ENCODE peak calls at places on chromosome X, in seven cellular contexts. A is neural crest cell, Y is fibroblast of mammary gland, K is progenitor cell of endocrine pancreas, T is foreskin keratinocyte, O is astrocyte of the spinal cord, W is coronary artery. B is an unnamed sample.

GRCh38 chrX:10023821-10024220 is 56.7 kb downstream of the CLDN34 start:
- DNase-seq in Y (no peak), W (no peak), K (no peak), T (no peak), A (no peak), O (no peak), B (no peak)

GRCh38 chrX:16239211-16239610 is 71.9 kb downstream of the MAGEB17 start:
- DNase-seq in W (no peak), Y (peak; percentile 76), O (peak; percentile 87), A (no peak), K (no peak), T (peak; percentile 73), B (no peak)

GRCh38 chrX:47143894-47144625 is 442 bp downstream of the NDUFB11 start:
- DNase-seq in O (peak; percentile 3), W (peak; percentile 79), A (no peak), Y (peak; percentile 33), T (peak; percentile 15), K (no peak), B (no peak)

GRCh38 chrX:147891886-147892285 is 19.8 kb upstream of the FMR1 start:
- DNase-seq in O (peak; percentile 3), W (no peak), Y (peak; percentile 48), A (no peak), T (no peak), K (no peak), B (no peak)

GRCh38 chrX:109774706-109775105 is 41.6 kb upstream of the ACSL4 start:
- DNase-seq in W (no peak), Y (peak; percentile 90), T (no peak), A (no peak), K (no peak), O (peak; percentile 33), B (no peak)

GRCh38 chrX:21725498-21725897 is 32.4 kb downstream of the SMPX start:
- DNase-seq in W (no peak), T (peak; percentile 9), O (peak; percentile 33), A (no peak), K (no peak), Y (peak; percentile 64), B (no peak)

GRCh38 chrX:150683536-150684146 is 9.6 kb upstream of the MTMR1 start:
- DNase-seq in T (no peak), W (no peak), K (no peak), A (no peak), Y (peak; percentile 51), O (peak; percentile 12), B (no peak)

GRCh38 chrX:42098897-42099296 is 175.5 kb upstream of the CASK start:
- DNase-seq in T (no peak), A (no peak), W (no peak), K (no peak), O (no peak), Y (no peak), B (no peak)

GRCh38 chrX:78658851-78659744 is at the start of gene RTL3:
- DNase-seq in O (peak; percentile 88), A (no peak), Y (peak; percentile 86), K (no peak), W (no peak), T (no peak), B (no peak)

GRCh38 chrX:153725039-153725831 is 579 bp downstream of the ABCD1 start:
- DNase-seq in Y (no peak), W (no peak), T (no peak), K (no peak), O (no peak), A (no peak), B (no peak)

GRCh38 chrX:115898382-115899001 is 272.1 kb upstream of the AGTR2 start:
- DNase-seq in T (no peak), Y (peak; percentile 47), A (no peak), K (no peak), W (no peak), O (peak; percentile 35), B (peak; percentile 53)

GRCh38 chrX:84064164-84064563 is 123.8 kb downstream of the RPS6KA6 start:
- DNase-seq in A (no peak), Y (peak; percentile 85), W (no peak), T (no peak), K (no peak), O (no peak), B (no peak)

GRCh38 chrX:95318882-95319281 is 1365.8 kb upstream of the DIAPH2 start:
- DNase-seq in O (no peak), T (peak; percentile 0), W (no peak), A (no peak), Y (peak; percentile 3), K (no peak), B (no peak)
- TF ChIP-seq CTCF in O (peak; percentile 17), T (peak; percentile 15), W (no peak), A (peak; percentile 57), Y (peak; percentile 32), K (peak; percentile 46), B (no peak)

DNA sequence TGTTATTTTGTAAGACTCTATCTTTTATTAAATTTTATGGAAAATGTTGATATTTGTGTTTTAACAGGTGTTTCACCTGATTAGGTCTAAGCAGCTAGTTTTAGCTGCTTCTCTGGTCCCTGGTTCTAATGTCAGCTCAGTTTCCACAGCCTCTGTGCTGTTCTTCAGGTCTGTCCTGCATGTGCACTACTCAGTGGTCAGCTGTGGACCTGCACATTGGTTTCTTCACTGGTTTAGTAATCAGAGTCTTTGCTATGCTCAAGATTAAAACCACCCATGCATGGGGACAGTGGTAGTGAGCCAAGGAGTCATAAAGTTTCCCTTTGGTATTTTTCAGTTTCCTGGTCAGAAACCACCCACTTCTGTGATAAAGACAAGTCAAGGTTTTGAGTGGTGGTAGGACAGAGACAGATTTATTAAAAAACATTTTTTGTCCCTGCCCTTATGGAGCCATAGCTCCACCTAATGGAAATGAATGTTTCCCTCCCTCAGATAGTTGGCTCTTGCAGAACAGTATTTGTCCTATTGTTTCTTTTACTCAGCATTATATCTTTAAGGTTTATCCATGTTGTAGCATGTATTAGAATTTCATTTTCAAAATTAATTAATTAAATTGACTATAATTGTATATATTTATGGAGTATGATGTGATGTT is 36.8 kb upstream of the VBP1 start:
- DNase-seq in W (no peak), O (no peak), T (no peak), A (no peak), Y (no peak), K (no peak), B (no peak)
- TF ChIP-seq CTCF in W (no peak), O (no peak), T (peak; percentile 46), A (no peak), Y (no peak), K (no peak), B (no peak)

DNA sequence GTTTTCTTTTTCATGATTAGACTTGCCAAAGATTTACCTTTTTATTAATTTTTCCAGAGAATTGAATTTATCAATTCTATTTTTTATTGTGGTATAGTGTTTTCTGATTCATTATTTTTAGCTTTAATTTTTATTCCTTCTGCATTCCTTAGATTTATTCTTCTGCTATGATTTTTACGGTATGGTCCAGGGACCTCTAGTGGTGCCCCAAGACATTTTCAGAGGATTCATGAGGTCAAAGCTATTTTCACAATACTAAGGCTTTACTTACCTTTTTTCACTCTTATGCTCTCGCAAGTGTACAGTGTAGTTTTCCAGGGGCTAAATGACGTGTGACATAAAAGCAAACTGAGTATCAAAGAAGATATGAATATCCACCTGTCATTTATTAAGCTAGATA is 8.0 kb downstream of the RADX start:
- DNase-seq in O (peak; percentile 3), K (no peak), Y (peak; percentile 17), T (no peak), A (no peak), W (no peak), B (no peak)
- TF ChIP-seq CTCF in O (peak; percentile 50), K (peak; percentile 48), Y (peak; percentile 53), T (peak; percentile 56), A (peak; percentile 53), W (no peak), B (no peak)

DNA sequence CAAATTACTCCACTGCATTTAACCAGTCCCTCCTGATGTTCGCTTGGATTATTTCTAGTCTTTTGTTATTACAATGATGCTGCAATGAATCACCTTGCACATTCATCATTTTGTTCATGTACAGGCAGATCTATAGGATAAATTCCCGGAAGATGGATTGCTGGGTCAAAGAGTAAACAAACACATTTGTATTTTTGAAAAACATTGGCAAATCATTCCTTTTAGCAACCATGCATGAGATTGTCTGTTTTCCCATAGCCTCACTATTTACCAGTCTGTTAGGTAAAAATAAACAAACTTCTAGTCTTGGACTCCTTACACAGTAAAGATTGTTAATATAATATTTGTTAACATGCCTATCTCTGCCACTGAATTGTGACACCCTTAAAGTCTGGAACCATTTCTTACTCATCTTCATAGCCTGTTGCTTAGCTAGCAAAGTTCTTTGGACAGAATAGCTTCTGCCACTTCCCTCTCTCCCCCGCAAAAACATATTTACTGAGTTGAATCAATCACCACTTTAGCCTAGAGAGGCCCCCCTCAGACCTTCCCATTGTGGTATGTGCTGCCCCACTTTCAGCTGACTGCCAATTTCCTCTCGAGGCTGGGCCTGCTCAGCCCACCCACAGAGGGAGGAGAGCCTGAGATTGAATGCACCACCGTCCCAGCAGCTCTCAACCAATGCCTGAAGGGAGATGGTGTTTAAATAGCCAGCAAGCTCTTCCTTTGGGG is 108.4 kb upstream of the ATXN3L start:
- DNase-seq in W (no peak), T (peak; percentile 76), A (no peak), O (peak; percentile 70), Y (peak; percentile 92), K (no peak), B (no peak)
- TF ChIP-seq CTCF in W (no peak), T (no peak), A (no peak), O (no peak), Y (no peak), K (no peak), B (no peak)

DNA sequence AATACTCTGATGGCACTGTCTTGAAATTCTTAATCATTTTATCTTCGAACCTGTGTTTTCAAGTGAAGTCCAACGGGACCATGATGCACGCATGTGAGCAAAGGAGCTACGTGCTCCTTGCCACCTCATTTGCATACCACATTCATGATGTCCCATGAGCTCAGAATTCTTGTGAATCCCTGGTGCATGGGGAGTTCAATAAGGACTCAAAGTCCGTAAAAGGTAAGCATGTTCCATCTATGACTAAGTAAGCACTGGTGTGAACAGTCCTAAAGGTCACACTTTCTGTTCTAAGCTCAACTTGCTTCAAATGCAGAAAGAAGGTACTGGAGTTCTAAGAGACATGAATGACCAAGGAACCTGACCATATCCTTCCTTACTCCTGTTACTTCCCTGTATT is 13.1 kb upstream of the GPM6B start:
- DNase-seq in O (no peak), W (no peak), K (no peak), A (no peak), T (no peak), Y (no peak), B (no peak)
- TF ChIP-seq CTCF in O (no peak), W (no peak), K (no peak), A (no peak), T (no peak), Y (no peak), B (no peak)